ENCODE peak calls at places on chromosomes 7 and 10, in eight cellular contexts. J, U, O, K, F, S, H and Z are unnamed samples. For H3K4me1, the result is how much of the 10 kb centered on the place peaks cover.

GRCh38 chr10:112461029-112461887 is 14.2 kb downstream of the VTI1A start:
- DNase-seq in J (no peak), U (no peak), O (no peak), K (no peak), F (no peak), S (no peak), H (no peak), Z (no peak)

GRCh38 chr10:79904671-79905321 is 44.1 kb downstream of the SFTPD start:
- DNase-seq in J (peak), U (no peak), O (peak), K (peak), F (peak), S (peak), H (peak), Z (peak)

GRCh38 chr10:47358457-47358856 is 10.3 kb downstream of the RBP3 start:
- DNase-seq in J (no peak), U (no peak), O (no peak), K (no peak), F (no peak), S (no peak), H (no peak), Z (no peak)

GRCh38 chr7:3455826-3456444 is 154.9 kb downstream of the SDK1 start:
- DNase-seq in J (no peak), U (no peak), O (no peak), K (no peak), F (no peak), S (no peak), H (no peak), Z (no peak)

GRCh38 chr7:144824360-144824759 is 11.5 kb downstream of the TPK1 start:
- DNase-seq in J (no peak), U (no peak), O (no peak), K (no peak), F (no peak), S (no peak), H (no peak), Z (no peak)

GRCh38 chr7:47154781-47155180 is 427.1 kb downstream of the TNS3 start:
- DNase-seq in J (no peak), U (no peak), O (no peak), K (no peak), F (no peak), S (no peak), H (no peak), Z (no peak)

GRCh38 chr10:33337335-33337854 is 2.9 kb upstream of the NRP1 start:
- DNase-seq in J (peak), U (peak), O (no peak), K (no peak), F (peak), S (peak), H (peak), Z (no peak)

GRCh38 chr10:133359554-133359971 is 1.7 kb upstream of the FUOM start:
- DNase-seq in J (no peak), U (no peak), O (no peak), K (no peak), F (peak), S (peak), H (no peak), Z (no peak)

GRCh38 chr10:119103687-119104652 is at the start of gene DENND10:
- DNase-seq in J (peak), U (peak), O (peak), K (peak), F (peak), S (peak), H (peak), Z (peak)

GRCh38 chr7:74412603-74413002 is 41.1 kb upstream of the GTF2IRD1 start:
- DNase-seq in J (no peak), U (no peak), O (no peak), K (no peak), F (no peak), S (no peak), H (no peak), Z (no peak)

GRCh38 chr10:18238875-18239485 is 98.8 kb downstream of the CACNB2 start:
- DNase-seq in J (no peak), U (peak), O (no peak), K (no peak), F (peak), S (peak), H (no peak), Z (no peak)

GRCh38 chr10:102648889-102649752 is 4.8 kb downstream of the TRIM8 start:
- DNase-seq in J (no peak), U (no peak), O (peak), K (no peak), F (no peak), S (no peak), H (no peak), Z (peak)

GRCh38 chr7:47266131-47266706 is 315.7 kb downstream of the TNS3 start:
- DNase-seq in J (peak), U (peak), O (peak), K (peak), F (peak), S (peak), H (peak), Z (no peak)

GRCh38 chr7:901388-902154 is 25.2 kb downstream of the GET4 start:
- DNase-seq in J (peak), U (peak), O (peak), K (peak), F (peak), S (peak), H (peak), Z (peak)

GRCh38 chr7:93046641-93047040 is 71.1 kb downstream of the SAMD9 start:
- DNase-seq in J (no peak), U (no peak), O (no peak), K (no peak), F (peak), S (no peak), H (no peak), Z (no peak)

GRCh38 chr7:91564101-91564500 is 299.9 kb downstream of the FZD1 start:
- DNase-seq in J (no peak), U (no peak), O (no peak), K (no peak), F (no peak), S (no peak), H (no peak), Z (no peak)

GRCh38 chr10:109429956-109430760 is 493.2 kb downstream of the XPNPEP1 start:
- DNase-seq in J (no peak), U (no peak), O (no peak), K (no peak), F (no peak), S (no peak), H (no peak), Z (no peak)

GRCh38 chr10:12971001-12971788 is 30.3 kb downstream of the CCDC3 start:
- DNase-seq in J (peak), U (no peak), O (no peak), K (no peak), F (no peak), S (no peak), H (no peak), Z (no peak)

GRCh38 chr10:28241766-28242399 is 61.0 kb downstream of the MPP7 start:
- DNase-seq in J (no peak), U (peak), O (no peak), K (no peak), F (peak), S (peak), H (peak), Z (no peak)

GRCh38 chr7:1242129-1242572 is 9.5 kb downstream of the UNCX start:
- DNase-seq in J (no peak), U (no peak), O (no peak), K (no peak), F (no peak), S (no peak), H (no peak), Z (peak)

GRCh38 chr10:46299531-46300366 is 13.0 kb downstream of the ANTXRL start:
- DNase-seq in J (no peak), U (no peak), O (no peak), K (no peak), F (peak), S (no peak), H (no peak), Z (no peak)

GRCh38 chr7:24755541-24756416 is 1.5 kb downstream of the GSDME start:
- DNase-seq in J (no peak), U (no peak), O (no peak), K (no peak), F (no peak), S (no peak), H (no peak), Z (no peak)

GRCh38 chr10:126500866-126501265 is 112.6 kb upstream of the ADAM12 start:
- DNase-seq in J (no peak), U (no peak), O (no peak), K (no peak), F (no peak), S (no peak), H (no peak), Z (no peak)

GRCh38 chr10:2688958-2689357 is 378.4 kb upstream of the PFKP start:
- DNase-seq in J (no peak), U (no peak), O (no peak), K (no peak), F (no peak), S (no peak), H (no peak), Z (no peak)

GRCh38 chr10:114499630-114500190 is 95.4 kb upstream of the AFAP1L2 start:
- DNase-seq in J (no peak), U (no peak), O (no peak), K (no peak), F (no peak), S (peak), H (no peak), Z (no peak)

GRCh38 chr10:42975005-42975493 is 101.8 kb upstream of the RET start:
- DNase-seq in J (peak), U (no peak), O (peak), K (peak), F (no peak), S (no peak), H (no peak), Z (no peak)

GRCh38 chr10:42976353-42977031 is 100.4 kb upstream of the RET start:
- DNase-seq in J (peak), U (no peak), O (no peak), K (peak), F (no peak), S (no peak), H (no peak), Z (peak)

GRCh38 chr10:42977032-42977416 is 99.8 kb upstream of the RET start:
- DNase-seq in J (no peak), U (no peak), O (no peak), K (no peak), F (no peak), S (no peak), H (no peak), Z (peak)

GRCh38 chr10:42974693-42975002 is 102.2 kb upstream of the RET start:
- DNase-seq in J (no peak), U (no peak), O (no peak), K (no peak), F (no peak), S (no peak), H (no peak), Z (no peak)

GRCh38 chr10:42975558-42976352 is 101.1 kb upstream of the RET start:
- DNase-seq in J (peak), U (peak), O (no peak), K (peak), F (no peak), S (no peak), H (no peak), Z (peak)
- TF ChIP-seq CTCF in J (no peak), U (no peak), O (no peak), K (no peak), F (no peak), S (no peak), H (no peak), Z (no peak)

GRCh38 chr7:106065560-106066500 is 46.3 kb downstream of the SYPL1 start:
- DNase-seq in J (no peak), U (no peak), O (no peak), K (no peak), F (no peak), S (peak), H (no peak), Z (no peak)

GRCh38 chr7:106063692-106064091 is 48.4 kb downstream of the SYPL1 start:
- DNase-seq in J (no peak), U (no peak), O (no peak), K (no peak), F (no peak), S (no peak), H (no peak), Z (no peak)

GRCh38 chr7:106063039-106063438 is 49.1 kb downstream of the SYPL1 start:
- DNase-seq in J (no peak), U (no peak), O (no peak), K (no peak), F (no peak), S (peak), H (no peak), Z (no peak)

GRCh38 chr7:106064329-106064728 is 47.8 kb downstream of the SYPL1 start:
- DNase-seq in J (no peak), U (no peak), O (no peak), K (no peak), F (no peak), S (no peak), H (no peak), Z (no peak)

DNA sequence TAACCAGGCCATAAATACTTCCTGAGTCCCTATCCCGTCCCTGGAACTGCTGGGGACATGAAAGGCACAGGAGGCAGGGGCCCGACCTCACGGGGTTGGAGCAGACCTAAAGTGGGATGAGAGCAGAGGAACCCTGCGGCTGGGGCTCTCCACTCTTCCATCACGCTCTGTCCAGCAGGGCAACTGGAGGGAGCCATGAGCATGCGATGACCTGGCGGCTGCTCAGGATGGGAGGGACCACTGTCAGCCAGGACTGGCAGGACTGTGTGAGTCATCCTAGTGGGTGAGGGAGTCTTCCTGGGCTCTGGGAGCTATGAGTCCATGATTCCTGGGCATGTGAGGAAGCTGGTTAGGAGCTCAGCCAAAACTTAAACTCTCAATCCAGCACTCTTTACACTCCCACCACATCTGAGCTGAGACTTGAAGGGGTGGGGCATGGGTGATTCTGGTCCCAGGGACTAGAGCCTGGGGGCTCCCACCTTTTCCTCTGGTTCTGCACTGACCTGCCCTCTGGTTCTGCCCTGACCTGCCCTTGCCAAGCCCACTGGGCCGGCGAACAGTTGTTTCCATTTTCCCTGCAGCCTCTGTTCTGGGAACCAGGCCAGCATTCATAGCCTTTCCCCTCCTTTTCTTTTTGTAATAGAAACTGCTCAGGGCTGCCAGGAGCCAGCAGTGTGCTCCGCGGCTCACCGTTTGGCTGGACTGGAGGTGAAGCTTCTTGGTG is 47.1 kb downstream of the SYPL1 start:
- DNase-seq in J (peak), U (peak), O (peak), K (peak), F (no peak), S (peak), H (peak), Z (peak)
- H3K4me3 ChIP-seq in J (no peak), U (peak), O (peak), K (peak), F (no peak), S (no peak), H (no peak), Z (no peak)

GRCh38 chr10:103822052-103822716 is 33.2 kb downstream of the SH3PXD2A start:
- DNase-seq in J (no peak), U (no peak), O (peak), K (no peak), F (no peak), S (no peak), H (no peak), Z (no peak)

GRCh38 chr10:103822795-103823194 is 32.6 kb downstream of the SH3PXD2A start:
- DNase-seq in J (no peak), U (no peak), O (no peak), K (no peak), F (no peak), S (no peak), H (no peak), Z (no peak)

GRCh38 chr10:103820101-103821062 is 35.0 kb downstream of the SH3PXD2A start:
- DNase-seq in J (peak), U (no peak), O (peak), K (peak), F (no peak), S (no peak), H (peak), Z (no peak)

GRCh38 chr10:103824281-103824680 is 31.1 kb downstream of the SH3PXD2A start:
- DNase-seq in J (no peak), U (no peak), O (no peak), K (no peak), F (no peak), S (no peak), H (no peak), Z (no peak)

DNA sequence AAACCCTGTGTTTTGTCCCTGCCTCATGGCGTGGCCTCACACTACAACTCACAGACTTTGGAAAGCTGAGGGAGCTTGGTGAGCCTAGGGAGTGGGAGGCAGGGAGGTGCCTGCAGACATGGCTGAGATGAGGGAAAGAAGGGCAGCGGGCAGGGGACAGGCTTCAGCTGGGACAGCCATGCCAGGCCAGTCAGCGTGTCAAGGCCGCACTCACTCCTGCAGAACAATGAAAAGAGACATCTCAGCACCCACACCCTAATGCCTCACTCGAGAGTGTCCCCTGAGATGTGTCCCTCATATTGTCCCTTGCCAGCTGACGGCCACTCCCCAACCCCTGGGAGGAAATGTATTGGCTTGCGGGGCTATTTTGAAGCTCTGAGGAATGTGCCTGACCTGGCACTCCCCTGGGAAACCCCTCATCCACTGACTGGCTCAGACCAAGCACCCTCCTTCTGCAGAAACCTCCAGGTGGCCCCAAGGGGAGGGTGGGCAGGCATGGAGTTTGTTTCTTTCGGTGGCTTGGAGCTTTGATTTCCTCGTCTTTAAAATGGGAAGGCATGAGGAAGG is 31.6 kb downstream of the SH3PXD2A start:
- DNase-seq in J (no peak), U (no peak), O (peak), K (no peak), F (no peak), S (no peak), H (no peak), Z (no peak)
- H3K4me1 ChIP-seq in J (half or more), U (under half), O (under half), K (under half), F (half or more), S (under half), H (under half), Z (under half)

DNA sequence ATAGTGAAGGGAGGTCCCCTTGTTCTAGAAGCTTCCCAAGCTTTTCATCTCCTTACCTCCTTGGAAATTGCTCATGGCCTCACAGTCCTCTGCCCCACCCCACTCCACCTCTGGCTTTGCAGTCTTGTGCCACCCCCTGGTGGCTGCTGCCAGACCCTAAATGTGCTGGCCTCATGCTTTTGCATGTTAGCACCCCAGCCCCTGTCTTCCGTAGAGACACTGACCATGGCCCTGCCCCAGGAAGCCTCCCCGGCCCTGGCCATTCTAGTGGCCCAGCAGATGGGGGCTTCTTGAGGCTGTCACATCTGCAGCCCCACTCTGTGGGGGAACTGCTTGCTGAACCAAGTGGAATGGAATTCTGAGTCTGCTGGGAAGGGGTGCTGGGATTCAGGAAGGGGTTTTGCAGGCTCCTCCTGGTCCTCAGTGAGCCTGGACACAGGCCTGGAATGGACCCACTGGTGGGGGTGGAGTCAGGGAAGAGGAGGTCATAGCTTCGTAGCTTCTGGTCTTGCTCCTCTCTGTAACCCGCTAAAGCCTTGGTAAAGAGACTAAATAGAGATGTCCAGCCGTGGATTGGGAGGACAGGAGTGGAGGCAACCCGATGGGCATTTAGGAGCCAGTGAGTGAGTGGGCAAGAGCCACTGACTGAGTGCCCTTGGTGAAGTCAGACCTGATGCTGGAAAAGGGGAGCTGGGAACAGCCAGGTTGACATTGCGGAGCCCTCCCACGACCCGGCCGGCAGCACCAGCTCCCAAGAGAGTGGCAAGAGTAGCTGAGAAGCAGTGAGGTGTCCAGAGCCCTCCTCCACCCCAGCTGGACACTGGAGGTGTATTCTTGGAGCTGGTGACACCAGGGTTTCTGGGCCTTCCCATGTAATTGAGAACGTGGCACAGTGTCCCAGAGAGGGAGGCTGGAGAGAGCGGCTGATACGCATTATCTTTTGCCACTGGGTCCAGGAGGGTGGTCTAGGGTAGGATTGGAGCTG is 20.9 kb downstream of the RAMP3 start:
- DNase-seq in J (no peak), U (peak), O (peak), K (no peak), F (no peak), S (no peak), H (no peak), Z (no peak)
- TF ChIP-seq CTCF in J (no peak), U (no peak), O (no peak), K (no peak), F (peak), S (no peak), H (no peak), Z (no peak)

DNA sequence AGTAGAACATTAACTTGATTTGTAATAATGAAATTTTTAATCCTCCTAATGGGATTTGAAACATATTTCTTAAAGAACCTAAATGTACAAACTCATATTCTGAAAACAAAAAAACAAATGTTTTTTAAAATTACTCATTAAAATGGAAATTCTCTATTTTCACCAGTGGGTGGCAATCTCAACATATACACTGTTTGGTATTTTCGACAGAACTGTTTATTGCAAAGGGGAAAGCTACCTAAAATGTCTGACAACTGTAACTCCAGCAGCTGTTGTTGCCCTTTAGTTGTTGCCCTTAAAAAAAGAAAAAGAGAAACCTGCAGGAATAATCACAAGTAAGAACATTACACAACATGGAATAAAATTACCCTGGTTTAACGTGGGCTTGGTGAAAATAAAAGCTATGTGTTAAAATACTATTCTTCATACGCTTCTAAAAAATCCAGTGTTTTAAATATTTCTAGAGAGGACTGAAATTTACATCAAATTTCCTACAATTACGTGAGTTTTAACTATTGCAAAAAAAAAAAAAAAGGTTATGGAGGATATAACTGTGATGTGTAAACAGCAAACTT is 54.5 kb downstream of the COL1A2 start:
- DNase-seq in J (no peak), U (peak), O (no peak), K (no peak), F (peak), S (no peak), H (no peak), Z (no peak)
- H3K4me3 ChIP-seq in J (no peak), U (no peak), O (no peak), K (no peak), F (no peak), S (no peak), H (no peak), Z (no peak)

GRCh38 chr10:71744897-71745658 is 25.5 kb upstream of the C10orf105 start:
- DNase-seq in J (no peak), U (no peak), O (no peak), K (no peak), F (no peak), S (no peak), H (no peak), Z (no peak)
- H3K4me1 ChIP-seq in J (half or more), U (under half), O (under half), K (under half), F (under half), S (under half), H (half or more), Z (half or more)